ENCODE peak calls at places on chromosomes 3 and 15, in ten cellular contexts. One of them, this sample, is unnamed.

GRCh38 chr3:10552631-10552943 is 47.2 kb upstream of the ATP2B2 start:
- DNase-seq in fibroblast of lung: no peak
- DNase-seq in psoas muscle: no peak
- DNase-seq in ovary: no peak
- DNase-seq in IMR-90: no peak
- DNase-seq in colonic mucosa: no peak
- DNase-seq in ascending aorta: no peak
- DNase-seq in MM.1S: no peak
- DNase-seq in HFF-Myc: no peak
- DNase-seq in endothelial cell of umbilical vein: no peak
- DNase-seq in this sample: no peak

GRCh38 chr3:63995056-63995576 is 28.2 kb downstream of the PSMD6 start:
- DNase-seq in fibroblast of lung: no peak
- DNase-seq in psoas muscle: no peak
- DNase-seq in ovary: no peak
- DNase-seq in IMR-90: no peak
- DNase-seq in colonic mucosa: no peak
- DNase-seq in ascending aorta: no peak
- DNase-seq in MM.1S: no peak
- DNase-seq in HFF-Myc: no peak
- DNase-seq in endothelial cell of umbilical vein: no peak
- DNase-seq in this sample: no peak

GRCh38 chr3:123388811-123389210 is 60.1 kb downstream of the ADCY5 start:
- DNase-seq in fibroblast of lung: no peak
- DNase-seq in psoas muscle: no peak
- DNase-seq in ovary: no peak
- DNase-seq in IMR-90: no peak
- DNase-seq in colonic mucosa: no peak
- DNase-seq in ascending aorta: no peak
- DNase-seq in MM.1S: no peak
- DNase-seq in HFF-Myc: no peak
- DNase-seq in endothelial cell of umbilical vein: no peak
- DNase-seq in this sample: no peak

GRCh38 chr15:70797464-70797863 is 34.1 kb upstream of the UACA start:
- DNase-seq in fibroblast of lung: no peak
- DNase-seq in psoas muscle: no peak
- DNase-seq in ovary: no peak
- DNase-seq in IMR-90: no peak
- DNase-seq in colonic mucosa: no peak
- DNase-seq in ascending aorta: no peak
- DNase-seq in MM.1S: no peak
- DNase-seq in HFF-Myc: no peak
- DNase-seq in endothelial cell of umbilical vein: no peak
- DNase-seq in this sample: no peak

GRCh38 chr3:114095808-114096207 is 39.3 kb downstream of the QTRT2 start:
- DNase-seq in fibroblast of lung: no peak
- DNase-seq in psoas muscle: no peak
- DNase-seq in ovary: no peak
- DNase-seq in IMR-90: no peak
- DNase-seq in colonic mucosa: no peak
- DNase-seq in ascending aorta: no peak
- DNase-seq in MM.1S: no peak
- DNase-seq in HFF-Myc: no peak
- DNase-seq in endothelial cell of umbilical vein: no peak
- DNase-seq in this sample: no peak

GRCh38 chr3:182375921-182376320 is 417.4 kb upstream of the ATP11B start:
- DNase-seq in fibroblast of lung: no peak
- DNase-seq in psoas muscle: no peak
- DNase-seq in ovary: no peak
- DNase-seq in IMR-90: no peak
- DNase-seq in colonic mucosa: no peak
- DNase-seq in ascending aorta: no peak
- DNase-seq in MM.1S: no peak
- DNase-seq in HFF-Myc: no peak
- DNase-seq in endothelial cell of umbilical vein: no peak
- DNase-seq in this sample: no peak

GRCh38 chr3:40465456-40465855 is 8.3 kb downstream of the RPL14 start:
- DNase-seq in fibroblast of lung: no peak
- DNase-seq in psoas muscle: no peak
- DNase-seq in ovary: no peak
- DNase-seq in IMR-90: no peak
- DNase-seq in colonic mucosa: no peak
- DNase-seq in ascending aorta: no peak
- DNase-seq in MM.1S: no peak
- DNase-seq in HFF-Myc: no peak
- DNase-seq in endothelial cell of umbilical vein: no peak
- DNase-seq in this sample: no peak

GRCh38 chr3:19147905-19148767 is at the start of gene KCNH8:
- DNase-seq in fibroblast of lung: no peak
- DNase-seq in psoas muscle: no peak
- DNase-seq in ovary: peak; percentile 7
- DNase-seq in IMR-90: no peak
- DNase-seq in colonic mucosa: peak; percentile 42
- DNase-seq in ascending aorta: no peak
- DNase-seq in MM.1S: no peak
- DNase-seq in HFF-Myc: no peak
- DNase-seq in endothelial cell of umbilical vein: no peak
- DNase-seq in this sample: no peak

GRCh38 chr15:59632714-59633113 is 21.1 kb downstream of the GCNT3 start:
- DNase-seq in fibroblast of lung: no peak
- DNase-seq in psoas muscle: no peak
- DNase-seq in ovary: no peak
- DNase-seq in IMR-90: no peak
- DNase-seq in colonic mucosa: no peak
- DNase-seq in ascending aorta: no peak
- DNase-seq in MM.1S: no peak
- DNase-seq in HFF-Myc: no peak
- DNase-seq in endothelial cell of umbilical vein: no peak
- DNase-seq in this sample: peak; percentile 35

GRCh38 chr3:23796518-23796917 is 9.2 kb upstream of the UBE2E1 start:
- DNase-seq in fibroblast of lung: no peak
- DNase-seq in psoas muscle: no peak
- DNase-seq in ovary: no peak
- DNase-seq in IMR-90: no peak
- DNase-seq in colonic mucosa: no peak
- DNase-seq in ascending aorta: no peak
- DNase-seq in MM.1S: no peak
- DNase-seq in HFF-Myc: no peak
- DNase-seq in endothelial cell of umbilical vein: no peak
- DNase-seq in this sample: no peak

GRCh38 chr3:126781406-126781805 is 77.4 kb downstream of the CHCHD6 start:
- DNase-seq in fibroblast of lung: peak; percentile 29
- DNase-seq in psoas muscle: no peak
- DNase-seq in ovary: no peak
- DNase-seq in IMR-90: no peak
- DNase-seq in colonic mucosa: no peak
- DNase-seq in ascending aorta: no peak
- DNase-seq in MM.1S: no peak
- DNase-seq in HFF-Myc: no peak
- DNase-seq in endothelial cell of umbilical vein: no peak
- DNase-seq in this sample: peak; percentile 40

GRCh38 chr15:83206971-83207621 is 527 bp downstream of the HDGFL3 start:
- DNase-seq in fibroblast of lung: peak; percentile 32
- DNase-seq in psoas muscle: peak; percentile 47
- DNase-seq in ovary: peak; percentile 42
- DNase-seq in IMR-90: no peak
- DNase-seq in colonic mucosa: peak; percentile 27
- DNase-seq in ascending aorta: no peak
- DNase-seq in MM.1S: peak; percentile 8
- DNase-seq in HFF-Myc: no peak
- DNase-seq in endothelial cell of umbilical vein: peak; percentile 40
- DNase-seq in this sample: peak; percentile 72

GRCh38 chr3:69541823-69542264 is 156.0 kb upstream of the FRMD4B start:
- DNase-seq in fibroblast of lung: peak; percentile 31
- DNase-seq in psoas muscle: peak; percentile 20
- DNase-seq in ovary: no peak
- DNase-seq in IMR-90: no peak
- DNase-seq in colonic mucosa: no peak
- DNase-seq in ascending aorta: no peak
- DNase-seq in MM.1S: no peak
- DNase-seq in HFF-Myc: no peak
- DNase-seq in endothelial cell of umbilical vein: no peak
- DNase-seq in this sample: peak; percentile 2

GRCh38 chr15:66065325-66065724 is 188.2 kb downstream of the MEGF11 start:
- DNase-seq in fibroblast of lung: no peak
- DNase-seq in psoas muscle: no peak
- DNase-seq in ovary: no peak
- DNase-seq in IMR-90: no peak
- DNase-seq in colonic mucosa: no peak
- DNase-seq in ascending aorta: no peak
- DNase-seq in MM.1S: no peak
- DNase-seq in HFF-Myc: no peak
- DNase-seq in endothelial cell of umbilical vein: no peak
- DNase-seq in this sample: no peak

GRCh38 chr3:140427786-140428185 is 250.1 kb upstream of the TRIM42 start:
- DNase-seq in fibroblast of lung: no peak
- DNase-seq in psoas muscle: no peak
- DNase-seq in ovary: no peak
- DNase-seq in IMR-90: no peak
- DNase-seq in colonic mucosa: no peak
- DNase-seq in ascending aorta: no peak
- DNase-seq in MM.1S: no peak
- DNase-seq in HFF-Myc: no peak
- DNase-seq in endothelial cell of umbilical vein: no peak
- DNase-seq in this sample: no peak

GRCh38 chr3:159763466-159764210 is 225.0 kb upstream of the IL12A start:
- DNase-seq in fibroblast of lung: peak; percentile 79
- DNase-seq in psoas muscle: peak; percentile 67
- DNase-seq in ovary: peak; percentile 28
- DNase-seq in IMR-90: peak; percentile 84
- DNase-seq in colonic mucosa: peak; percentile 82
- DNase-seq in ascending aorta: peak; percentile 39
- DNase-seq in MM.1S: peak; percentile 83
- DNase-seq in HFF-Myc: peak; percentile 67
- DNase-seq in endothelial cell of umbilical vein: peak; percentile 85
- DNase-seq in this sample: peak; percentile 94

GRCh38 chr3:5630396-5630795 is 442.9 kb downstream of the EDEM1 start:
- DNase-seq in fibroblast of lung: no peak
- DNase-seq in psoas muscle: no peak
- DNase-seq in ovary: no peak
- DNase-seq in IMR-90: no peak
- DNase-seq in colonic mucosa: no peak
- DNase-seq in ascending aorta: no peak
- DNase-seq in MM.1S: no peak
- DNase-seq in HFF-Myc: no peak
- DNase-seq in endothelial cell of umbilical vein: no peak
- DNase-seq in this sample: no peak
- H3K4me3 ChIP-seq in fibroblast of lung: no peak overlapping the region
- H3K4me3 ChIP-seq in psoas muscle: no peak overlapping the region
- H3K4me3 ChIP-seq in ovary: no peak overlapping the region
- H3K4me3 ChIP-seq in IMR-90: no peak overlapping the region
- H3K4me3 ChIP-seq in colonic mucosa: no peak overlapping the region
- H3K4me3 ChIP-seq in ascending aorta: no peak overlapping the region
- H3K4me3 ChIP-seq in MM.1S: no peak overlapping the region
- H3K4me3 ChIP-seq in HFF-Myc: no peak overlapping the region
- H3K4me3 ChIP-seq in endothelial cell of umbilical vein: no peak overlapping the region
- H3K4me3 ChIP-seq in this sample: no peak overlapping the region

GRCh38 chr3:73504255-73504654 is 120.5 kb downstream of the PDZRN3 start:
- DNase-seq in fibroblast of lung: no peak
- DNase-seq in psoas muscle: no peak
- DNase-seq in ovary: no peak
- DNase-seq in IMR-90: no peak
- DNase-seq in colonic mucosa: peak; percentile 49
- DNase-seq in ascending aorta: no peak
- DNase-seq in MM.1S: no peak
- DNase-seq in HFF-Myc: no peak
- DNase-seq in endothelial cell of umbilical vein: no peak
- DNase-seq in this sample: no peak
- H3K4me3 ChIP-seq in fibroblast of lung: no peak overlapping the region
- H3K4me3 ChIP-seq in psoas muscle: peak overlapping the region; percentile 42
- H3K4me3 ChIP-seq in ovary: no peak overlapping the region
- H3K4me3 ChIP-seq in IMR-90: no peak overlapping the region
- H3K4me3 ChIP-seq in colonic mucosa: no peak overlapping the region
- H3K4me3 ChIP-seq in ascending aorta: no peak overlapping the region
- H3K4me3 ChIP-seq in MM.1S: no peak overlapping the region
- H3K4me3 ChIP-seq in HFF-Myc: no peak overlapping the region
- H3K4me3 ChIP-seq in endothelial cell of umbilical vein: no peak overlapping the region
- H3K4me3 ChIP-seq in this sample: no peak overlapping the region

GRCh38 chr15:64775551-64776401 is at the start of gene RBPMS2:
- DNase-seq in fibroblast of lung: no peak
- DNase-seq in psoas muscle: peak; percentile 44
- DNase-seq in ovary: peak; percentile 52
- DNase-seq in IMR-90: peak; percentile 2
- DNase-seq in colonic mucosa: no peak
- DNase-seq in ascending aorta: no peak
- DNase-seq in MM.1S: no peak
- DNase-seq in HFF-Myc: no peak
- DNase-seq in endothelial cell of umbilical vein: no peak
- DNase-seq in this sample: peak; percentile 48
- H3K4me3 ChIP-seq in fibroblast of lung: peak within 1 kb of the TSS; percentile 54
- H3K4me3 ChIP-seq in psoas muscle: peak within 1 kb of the TSS; percentile 67
- H3K4me3 ChIP-seq in ovary: peak within 1 kb of the TSS; percentile 75
- H3K4me3 ChIP-seq in IMR-90: peak within 1 kb of the TSS; percentile 61
- H3K4me3 ChIP-seq in colonic mucosa: peak within 1 kb of the TSS; percentile 38
- H3K4me3 ChIP-seq in ascending aorta: peak within 1 kb of the TSS; percentile 85
- H3K4me3 ChIP-seq in MM.1S: peak within 1 kb of the TSS; percentile 22
- H3K4me3 ChIP-seq in HFF-Myc: peak within 1 kb of the TSS; percentile 30
- H3K4me3 ChIP-seq in endothelial cell of umbilical vein: peak within 1 kb of the TSS; percentile 54
- H3K4me3 ChIP-seq in this sample: peak within 1 kb of the TSS; percentile 68

DNA sequence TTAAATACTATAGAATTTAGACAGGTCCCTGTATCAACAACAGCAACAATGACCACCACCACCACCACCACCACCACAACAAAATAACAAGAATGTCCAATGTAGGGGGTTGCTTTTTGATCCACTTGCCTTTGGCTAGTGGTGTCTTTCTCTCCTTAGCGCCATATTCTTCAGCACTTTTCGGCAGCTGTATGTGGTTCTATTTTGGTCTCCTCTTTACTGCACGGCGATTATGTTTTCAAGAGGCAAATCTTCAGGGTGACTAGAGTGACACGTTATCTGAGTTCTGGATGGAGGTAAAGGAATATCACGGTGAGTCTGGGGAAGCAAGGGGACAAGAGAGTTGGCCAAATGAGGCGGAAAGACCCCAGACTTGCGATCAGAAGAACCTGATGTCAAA is 56.1 kb downstream of the ST6GAL1 start:
- DNase-seq in fibroblast of lung: no peak
- DNase-seq in psoas muscle: no peak
- DNase-seq in ovary: no peak
- DNase-seq in IMR-90: no peak
- DNase-seq in colonic mucosa: no peak
- DNase-seq in ascending aorta: no peak
- DNase-seq in MM.1S: peak; percentile 47
- DNase-seq in HFF-Myc: no peak
- DNase-seq in endothelial cell of umbilical vein: no peak
- DNase-seq in this sample: no peak
- H3K4me3 ChIP-seq in fibroblast of lung: no peak overlapping the region
- H3K4me3 ChIP-seq in psoas muscle: peak overlapping the region; percentile 25
- H3K4me3 ChIP-seq in ovary: no peak overlapping the region
- H3K4me3 ChIP-seq in IMR-90: no peak overlapping the region
- H3K4me3 ChIP-seq in colonic mucosa: no peak overlapping the region
- H3K4me3 ChIP-seq in ascending aorta: no peak overlapping the region
- H3K4me3 ChIP-seq in MM.1S: peak overlapping the region; percentile 42
- H3K4me3 ChIP-seq in HFF-Myc: no peak overlapping the region
- H3K4me3 ChIP-seq in endothelial cell of umbilical vein: no peak overlapping the region
- H3K4me3 ChIP-seq in this sample: no peak overlapping the region